ENCODE peak calls at places on chromosome 18, in five cellular contexts. G is IMR-90, D is GM23248, J is T-helper 9 cell, X is iPS DF 19.7. W is an unnamed sample.

GRCh38 chr18:37328946-37329719 is 236.5 kb downstream of the CELF4 start:
- DNase-seq in J (no peak), X (no peak), D (peak; percentile 44), G (no peak), W (no peak)

GRCh38 chr18:49733321-49733720 is 80.0 kb downstream of the ACAA2 start:
- DNase-seq in G (peak; percentile 18), D (peak; percentile 20), J (no peak), X (no peak), W (no peak)

GRCh38 chr18:66951750-66952149 is 347.9 kb upstream of the CDH19 start:
- DNase-seq in X (no peak), D (no peak), G (no peak), J (no peak), W (no peak)

GRCh38 chr18:8947576-8947975 is 154.9 kb upstream of the NDUFV2 start:
- DNase-seq in D (no peak), J (no peak), X (no peak), G (no peak), W (no peak)

GRCh38 chr18:35408843-35409261 is 31.7 kb upstream of the ZNF396 start:
- DNase-seq in J (no peak), D (no peak), X (no peak), G (no peak), W (no peak)

GRCh38 chr18:21486905-21487437 is 113.5 kb downstream of the ESCO1 start:
- DNase-seq in G (no peak), J (no peak), X (no peak), D (no peak), W (no peak)

GRCh38 chr18:49249523-49249922 is 210.9 kb downstream of the DYM start:
- DNase-seq in D (peak; percentile 96), G (peak; percentile 88), X (no peak), J (no peak), W (no peak)

GRCh38 chr18:9474103-9474982 is 970 bp upstream of the RALBP1 start:
- DNase-seq in G (peak; percentile 73), D (peak; percentile 91), J (no peak), X (no peak), W (no peak)

GRCh38 chr18:31419457-31419932 is 28.0 kb upstream of the DSG3 start:
- DNase-seq in X (no peak), G (no peak), D (no peak), J (no peak), W (no peak)

GRCh38 chr18:74013955-74014354 is 133.7 kb downstream of the FBXO15 start:
- DNase-seq in J (no peak), X (no peak), D (peak; percentile 84), G (peak; percentile 57), W (no peak)

GRCh38 chr18:79472946-79473345 is 77.2 kb downstream of the NFATC1 start:
- DNase-seq in J (no peak), D (no peak), G (no peak), X (no peak), W (no peak)

GRCh38 chr18:50034029-50034428 is 160.9 kb downstream of the MYO5B start:
- DNase-seq in G (no peak), J (no peak), D (no peak), X (no peak), W (no peak)